ENCODE peak calls at places on chromosomes 5 and 9, in five cellular contexts. One of them, this sample, is unnamed.

GRCh38 chr9:108687360-108687981 is 168.3 kb downstream of the ACTL7B start:
- DNase-seq in KBM-7: no peak
- DNase-seq in choroid plexus epithelial cell: no peak
- DNase-seq in RKO: no peak
- DNase-seq in WTC11: no peak
- DNase-seq in this sample: no peak

GRCh38 chr5:103224118-103224893 is 34.3 kb upstream of the MACIR start:
- DNase-seq in RKO: peak; percentile 82
- DNase-seq in KBM-7: peak; percentile 84
- DNase-seq in WTC11: peak; percentile 65
- DNase-seq in choroid plexus epithelial cell: peak; percentile 94
- DNase-seq in this sample: peak; percentile 70

GRCh38 chr5:34411470-34412346 is 244.4 kb upstream of the RAI14 start:
- DNase-seq in choroid plexus epithelial cell: peak; percentile 53
- DNase-seq in KBM-7: no peak
- DNase-seq in RKO: no peak
- DNase-seq in WTC11: peak; percentile 44
- DNase-seq in this sample: no peak

GRCh38 chr5:125348221-125348692 is 601.8 kb upstream of the ZNF608 start:
- DNase-seq in KBM-7: no peak
- DNase-seq in WTC11: peak; percentile 45
- DNase-seq in choroid plexus epithelial cell: peak; percentile 36
- DNase-seq in RKO: no peak
- DNase-seq in this sample: no peak

GRCh38 chr9:15277400-15278137 is 29.4 kb downstream of the TTC39B start:
- DNase-seq in WTC11: no peak
- DNase-seq in KBM-7: peak; percentile 48
- DNase-seq in choroid plexus epithelial cell: peak; percentile 52
- DNase-seq in RKO: peak; percentile 28
- DNase-seq in this sample: peak; percentile 4

GRCh38 chr5:175214152-175214551 is 229.8 kb downstream of the DRD1 start:
- DNase-seq in choroid plexus epithelial cell: peak; percentile 13
- DNase-seq in WTC11: no peak
- DNase-seq in KBM-7: no peak
- DNase-seq in RKO: peak; percentile 60
- DNase-seq in this sample: no peak

GRCh38 chr9:107280543-107280942 is 2.5 kb upstream of the RAD23B start:
- DNase-seq in WTC11: no peak
- DNase-seq in choroid plexus epithelial cell: no peak
- DNase-seq in RKO: no peak
- DNase-seq in KBM-7: no peak
- DNase-seq in this sample: no peak

GRCh38 chr9:126056312-126057021 is 270.2 kb upstream of the MVB12B start:
- DNase-seq in KBM-7: no peak
- DNase-seq in choroid plexus epithelial cell: no peak
- DNase-seq in RKO: no peak
- DNase-seq in WTC11: no peak
- DNase-seq in this sample: no peak

GRCh38 chr9:20611751-20612287 is 10.5 kb downstream of the MLLT3 start:
- DNase-seq in KBM-7: peak; percentile 45
- DNase-seq in choroid plexus epithelial cell: peak; percentile 90
- DNase-seq in RKO: peak; percentile 44
- DNase-seq in WTC11: no peak
- DNase-seq in this sample: peak; percentile 18

GRCh38 chr9:132722564-132723065 is 52.4 kb downstream of the GTF3C4 start:
- DNase-seq in KBM-7: no peak
- DNase-seq in WTC11: no peak
- DNase-seq in choroid plexus epithelial cell: no peak
- DNase-seq in RKO: no peak
- DNase-seq in this sample: no peak

GRCh38 chr5:125412051-125412560 is 665.7 kb upstream of the ZNF608 start:
- DNase-seq in KBM-7: no peak
- DNase-seq in RKO: no peak
- DNase-seq in WTC11: peak; percentile 37
- DNase-seq in choroid plexus epithelial cell: peak; percentile 46
- DNase-seq in this sample: no peak

GRCh38 chr9:111016046-111017026 is 21.9 kb downstream of the LPAR1 start:
- DNase-seq in choroid plexus epithelial cell: peak; percentile 83
- DNase-seq in RKO: no peak
- DNase-seq in KBM-7: peak; percentile 18
- DNase-seq in WTC11: no peak
- DNase-seq in this sample: peak; percentile 36

GRCh38 chr5:152105085-152105484 is 180.4 kb upstream of the GLRA1 start:
- DNase-seq in WTC11: no peak
- DNase-seq in choroid plexus epithelial cell: no peak
- DNase-seq in KBM-7: no peak
- DNase-seq in RKO: no peak
- DNase-seq in this sample: no peak

GRCh38 chr9:134602547-134603362 is 38.8 kb upstream of the COL5A1 start:
- DNase-seq in choroid plexus epithelial cell: peak; percentile 98
- DNase-seq in RKO: peak; percentile 39
- DNase-seq in WTC11: no peak
- DNase-seq in KBM-7: no peak
- DNase-seq in this sample: no peak

GRCh38 chr5:72438141-72438540 is 69.1 kb downstream of the ZNF366 start:
- DNase-seq in WTC11: no peak
- DNase-seq in RKO: no peak
- DNase-seq in choroid plexus epithelial cell: no peak
- DNase-seq in KBM-7: no peak
- DNase-seq in this sample: no peak

GRCh38 chr5:36422957-36423356 is 121.3 kb upstream of the RANBP3L start:
- DNase-seq in WTC11: no peak
- DNase-seq in RKO: peak; percentile 53
- DNase-seq in KBM-7: no peak
- DNase-seq in choroid plexus epithelial cell: peak; percentile 22
- DNase-seq in this sample: no peak

GRCh38 chr5:146533260-146533857 is 17.4 kb upstream of the GPR151 start:
- DNase-seq in choroid plexus epithelial cell: peak; percentile 74
- DNase-seq in KBM-7: peak; percentile 69
- DNase-seq in RKO: peak; percentile 67
- DNase-seq in WTC11: peak; percentile 84
- DNase-seq in this sample: peak; percentile 57

GRCh38 chr5:140647042-140647341 is 438 bp downstream of the NDUFA2 start:
- DNase-seq in KBM-7: no peak
- DNase-seq in choroid plexus epithelial cell: peak; percentile 21
- DNase-seq in WTC11: no peak
- DNase-seq in RKO: no peak
- DNase-seq in this sample: no peak

GRCh38 chr9:124284940-124285441 is 27.2 kb downstream of the NEK6 start:
- DNase-seq in KBM-7: no peak
- DNase-seq in choroid plexus epithelial cell: peak; percentile 70
- DNase-seq in WTC11: no peak
- DNase-seq in RKO: no peak
- DNase-seq in this sample: no peak

GRCh38 chr9:95494022-95494415 is 22.8 kb downstream of the PTCH1 start:
- DNase-seq in WTC11: no peak
- DNase-seq in KBM-7: no peak
- DNase-seq in choroid plexus epithelial cell: no peak
- DNase-seq in RKO: no peak
- DNase-seq in this sample: no peak

GRCh38 chr9:73916016-73916673 is 581.0 kb upstream of the RORB start:
- DNase-seq in choroid plexus epithelial cell: peak; percentile 71
- DNase-seq in WTC11: peak; percentile 14
- DNase-seq in RKO: peak; percentile 39
- DNase-seq in KBM-7: peak; percentile 3
- DNase-seq in this sample: no peak

GRCh38 chr9:121282309-121283071 is 14.5 kb downstream of the GSN start:
- DNase-seq in RKO: no peak
- DNase-seq in WTC11: no peak
- DNase-seq in KBM-7: peak; percentile 75
- DNase-seq in choroid plexus epithelial cell: no peak
- DNase-seq in this sample: peak; percentile 20

GRCh38 chr9:109722007-109722406 is 58.0 kb upstream of the PALM2AKAP2 start:
- DNase-seq in choroid plexus epithelial cell: no peak
- DNase-seq in RKO: no peak
- DNase-seq in WTC11: no peak
- DNase-seq in KBM-7: no peak
- DNase-seq in this sample: no peak

GRCh38 chr5:10451137-10451824 is 9.6 kb downstream of the ROPN1L start:
- DNase-seq in choroid plexus epithelial cell: no peak
- DNase-seq in RKO: no peak
- DNase-seq in WTC11: no peak
- DNase-seq in KBM-7: no peak
- DNase-seq in this sample: no peak

GRCh38 chr5:82720213-82720612 is 357.0 kb downstream of the TMEM167A start:
- DNase-seq in KBM-7: no peak
- DNase-seq in WTC11: no peak
- DNase-seq in choroid plexus epithelial cell: no peak
- DNase-seq in RKO: no peak
- DNase-seq in this sample: no peak

GRCh38 chr9:80615964-80616363 is 1044.2 kb downstream of the TLE4 start:
- DNase-seq in RKO: no peak
- DNase-seq in WTC11: no peak
- DNase-seq in KBM-7: no peak
- DNase-seq in choroid plexus epithelial cell: peak; percentile 26
- DNase-seq in this sample: no peak

GRCh38 chr9:18338042-18338441 is 135.9 kb upstream of the ADAMTSL1 start:
- DNase-seq in KBM-7: no peak
- DNase-seq in WTC11: no peak
- DNase-seq in RKO: no peak
- DNase-seq in choroid plexus epithelial cell: peak; percentile 76
- DNase-seq in this sample: no peak

GRCh38 chr9:95750725-95751644 is 124.5 kb upstream of the ERCC6L2 start:
- DNase-seq in RKO: no peak
- DNase-seq in choroid plexus epithelial cell: no peak
- DNase-seq in KBM-7: no peak
- DNase-seq in WTC11: no peak
- DNase-seq in this sample: no peak

GRCh38 chr5:139600336-139600949 is 39.3 kb downstream of the UBE2D2 start:
- DNase-seq in choroid plexus epithelial cell: peak; percentile 77
- DNase-seq in KBM-7: no peak
- DNase-seq in RKO: peak; percentile 20
- DNase-seq in WTC11: no peak
- DNase-seq in this sample: no peak

GRCh38 chr5:158848634-158849033 is 251.1 kb downstream of the EBF1 start:
- DNase-seq in RKO: no peak
- DNase-seq in choroid plexus epithelial cell: no peak
- DNase-seq in WTC11: no peak
- DNase-seq in KBM-7: no peak
- DNase-seq in this sample: no peak

GRCh38 chr9:134360897-134361296 is 34.6 kb downstream of the RXRA start:
- DNase-seq in WTC11: no peak
- DNase-seq in KBM-7: no peak
- DNase-seq in choroid plexus epithelial cell: no peak
- DNase-seq in RKO: peak; percentile 24
- DNase-seq in this sample: no peak